ENCODE peak calls at places on chromosomes 7 and 10, in seven cellular contexts. P is stimulated activated CD4-positive, alpha-beta T cell treated with anti-CD3 and anti-CD28 coated beads, Interleukin-4, amount 100 ng/mL, for 1 hour; R is coronary artery; T is HEK293T; V is GM06990; S is iPS DF 19.7; G is NCI-H1092. L is an unnamed sample.

GRCh38 chr10:128078136-128078969 is 47.9 kb downstream of the MKI67 start:
- DNase-seq in P (peak; percentile 45), R (peak; percentile 64), T (peak; percentile 80), V (no peak), S (no peak), G (no peak), L (peak; percentile 42)

GRCh38 chr7:4240813-4241612 is 441.1 kb upstream of the FOXK1 start:
- DNase-seq in P (no peak), R (no peak), T (no peak), V (no peak), S (no peak), G (no peak), L (no peak)

GRCh38 chr10:62153191-62153590 is 115.5 kb downstream of the RTKN2 start:
- DNase-seq in P (no peak), R (no peak), T (no peak), V (no peak), S (no peak), G (no peak), L (no peak)

GRCh38 chr7:24755096-24755495 is 2.2 kb downstream of the GSDME start:
- DNase-seq in P (no peak), R (no peak), T (no peak), V (no peak), S (no peak), G (no peak), L (no peak)

GRCh38 chr7:128875523-128875948 is 12.9 kb downstream of the ATP6V1F start:
- DNase-seq in P (no peak), R (no peak), T (no peak), V (no peak), S (no peak), G (no peak), L (no peak)

GRCh38 chr7:69780377-69780776 is 182.1 kb downstream of the AUTS2 start:
- DNase-seq in P (no peak), R (no peak), T (peak; percentile 34), V (no peak), S (peak; percentile 54), G (peak; percentile 60), L (peak; percentile 72)

GRCh38 chr7:98990356-98990755 is 112.0 kb downstream of the TRRAP start:
- DNase-seq in P (no peak), R (no peak), T (no peak), V (no peak), S (no peak), G (no peak), L (no peak)

GRCh38 chr10:3820255-3820654 is 35.2 kb upstream of the KLF6 start:
- DNase-seq in P (no peak), R (no peak), T (no peak), V (no peak), S (no peak), G (no peak), L (no peak)

GRCh38 chr10:59606551-59606961 is 103.1 kb downstream of the SLC16A9 start:
- DNase-seq in P (no peak), R (no peak), T (no peak), V (no peak), S (no peak), G (no peak), L (no peak)

GRCh38 chr7:19111474-19112143 is 5.8 kb downstream of the TWIST1 start:
- DNase-seq in P (no peak), R (no peak), T (no peak), V (no peak), S (no peak), G (no peak), L (no peak)

GRCh38 chr10:74078037-74078436 is 72.6 kb downstream of the AP3M1 start:
- DNase-seq in P (peak; percentile 18), R (no peak), T (no peak), V (peak; percentile 37), S (no peak), G (no peak), L (peak; percentile 62)

GRCh38 chr7:123770378-123770777 is 21.6 kb upstream of the WASL start:
- DNase-seq in P (no peak), R (no peak), T (no peak), V (peak; percentile 38), S (no peak), G (no peak), L (peak; percentile 79)

GRCh38 chr10:117162093-117163021 is 24.3 kb upstream of the VAX1 start:
- DNase-seq in P (no peak), R (no peak), T (no peak), V (no peak), S (no peak), G (no peak), L (no peak)

GRCh38 chr7:29204491-29205281 is 10.1 kb downstream of the CHN2 start:
- DNase-seq in P (no peak), R (no peak), T (no peak), V (no peak), S (no peak), G (no peak), L (no peak)

GRCh38 chr7:1513657-1514095 is 9.5 kb upstream of the INTS1 start:
- DNase-seq in P (no peak), R (no peak), T (no peak), V (no peak), S (no peak), G (no peak), L (no peak)

GRCh38 chr7:76060842-76061241 is 12.9 kb downstream of the MDH2 start:
- DNase-seq in P (no peak), R (no peak), T (no peak), V (no peak), S (no peak), G (no peak), L (no peak)

GRCh38 chr7:129615018-129615417 is 3.5 kb downstream of the NRF1 start:
- DNase-seq in P (no peak), R (no peak), T (no peak), V (peak; percentile 39), S (no peak), G (no peak), L (no peak)

L was measured in Caki2.